ENCODE peak calls at places on chromosomes 4 and X, in ten cellular contexts. A, R, U, X, K, G, S, C, V and D are unnamed samples.

GRCh38 chr4:151438154-151438553 is 29.2 kb downstream of the FHIP1A start:
- DNase-seq in V (no peak), U (no peak), K (no peak), A (no peak), R (no peak), G (no peak), C (no peak), X (no peak), S (no peak), D (no peak)

GRCh38 chrX:123013141-123013540 is 170.9 kb upstream of the GRIA3 start:
- DNase-seq in V (no peak), G (no peak), R (no peak), A (no peak), S (no peak), X (no peak), K (no peak), C (peak), U (no peak), D (no peak)

GRCh38 chrX:101430457-101431078 is 22.5 kb downstream of the HNRNPH2 start:
- DNase-seq in C (peak), G (no peak), V (no peak), K (no peak), A (peak), R (no peak), S (no peak), U (no peak), X (no peak), D (peak)

GRCh38 chrX:47991263-47992092 is 12.3 kb downstream of the ZNF182 start:
- DNase-seq in R (no peak), U (no peak), X (no peak), V (peak), K (peak), C (peak), A (peak), S (no peak), G (no peak), D (peak)

GRCh38 chr4:153222790-153223417 is 18.7 kb downstream of the TRIM2 start:
- DNase-seq in K (peak), R (peak), A (peak), C (peak), X (peak), S (peak), G (peak), V (peak), U (peak), D (peak)

GRCh38 chrX:115183980-115184379 is 5.2 kb upstream of the RBMXL3 start:
- DNase-seq in U (no peak), R (no peak), C (no peak), X (no peak), G (no peak), K (peak), S (no peak), V (no peak), A (peak), D (peak)

GRCh38 chr4:2080429-2081300 is 21.5 kb downstream of the NAT8L start:
- DNase-seq in G (no peak), X (no peak), S (no peak), K (no peak), U (peak), C (no peak), R (peak), V (no peak), A (no peak), D (no peak)

GRCh38 chr4:170990989-170991589 is 822.1 kb upstream of the GALNTL6 start:
- DNase-seq in U (peak), A (no peak), K (no peak), X (no peak), S (no peak), C (no peak), V (peak), R (no peak), G (no peak), D (no peak)

GRCh38 chr4:158159718-158160094 is 13.1 kb downstream of the GASK1B start:
- DNase-seq in A (no peak), K (no peak), S (no peak), C (peak), V (no peak), X (no peak), R (no peak), U (no peak), G (no peak), D (no peak)

GRCh38 chrX:69318651-69319305 is 153.5 kb upstream of the PJA1 start:
- DNase-seq in G (no peak), C (no peak), U (no peak), A (no peak), S (no peak), R (no peak), V (no peak), X (no peak), K (no peak), D (no peak)

GRCh38 chr4:20137176-20137575 is 114.5 kb upstream of the SLIT2 start:
- DNase-seq in X (no peak), K (peak), U (no peak), V (no peak), S (no peak), C (peak), G (no peak), R (no peak), A (peak), D (no peak)

GRCh38 chr4:170464614-170465197 is 374.9 kb upstream of the AADAT start:
- DNase-seq in G (no peak), C (no peak), A (no peak), V (no peak), K (no peak), R (no peak), U (no peak), X (no peak), S (no peak), D (no peak)

GRCh38 chr4:7384003-7384928 is 50.5 kb downstream of the PSAPL1 start:
- DNase-seq in V (no peak), U (peak), A (no peak), X (no peak), S (no peak), C (no peak), R (no peak), K (no peak), G (no peak), D (no peak)

GRCh38 chrX:111823068-111823467 is 52.9 kb upstream of the TRPC5OS start:
- DNase-seq in K (no peak), C (no peak), G (no peak), X (no peak), U (peak), S (no peak), V (peak), R (no peak), A (peak), D (peak)

GRCh38 chr4:47525154-47525819 is 40.2 kb downstream of the ATP10D start:
- DNase-seq in C (peak), S (no peak), A (peak), G (no peak), V (no peak), X (no peak), K (peak), U (no peak), R (peak), D (peak)

GRCh38 chr4:53855886-53856260 is 208.5 kb downstream of the CHIC2 start:
- DNase-seq in R (peak), X (no peak), K (peak), A (peak), G (no peak), U (peak), C (peak), S (no peak), V (no peak), D (peak)

GRCh38 chrX:24154490-24155034 is 5.0 kb downstream of the ZFX start:
- DNase-seq in A (peak), U (no peak), X (no peak), V (no peak), G (no peak), K (no peak), C (no peak), R (no peak), S (no peak), D (peak)

GRCh38 chr4:183828125-183828524 is 77.0 kb upstream of the STOX2 start:
- DNase-seq in A (no peak), V (no peak), G (no peak), U (no peak), C (no peak), X (no peak), R (no peak), S (no peak), K (no peak), D (no peak)

GRCh38 chrX:5876984-5877655 is 351.5 kb downstream of the NLGN4X start:
- DNase-seq in R (no peak), X (no peak), U (peak), K (no peak), G (peak), V (peak), A (no peak), C (peak), S (no peak), D (peak)

GRCh38 chr4:92100980-92101379 is 202.8 kb upstream of the GRID2 start:
- DNase-seq in C (no peak), A (no peak), K (peak), S (no peak), V (no peak), X (no peak), R (no peak), U (no peak), G (no peak), D (no peak)

GRCh38 chr4:99624141-99624719 is 33.4 kb downstream of the C4orf54 start:
- DNase-seq in C (no peak), X (no peak), S (no peak), R (peak), A (no peak), V (no peak), K (no peak), G (no peak), U (no peak), D (no peak)

GRCh38 chr4:74738756-74739155 is 55.6 kb downstream of the BTC start:
- DNase-seq in U (no peak), R (no peak), S (no peak), X (no peak), K (peak), A (no peak), C (peak), V (no peak), G (no peak), D (peak)

GRCh38 chr4:11623726-11624037 is 195.0 kb upstream of the HS3ST1 start:
- DNase-seq in U (peak), G (peak), R (no peak), K (peak), C (no peak), X (no peak), V (peak), A (peak), S (no peak), D (peak)

GRCh38 chr4:176569301-176569700 is 223.4 kb downstream of the VEGFC start:
- DNase-seq in S (no peak), R (no peak), G (no peak), A (no peak), V (no peak), C (no peak), K (peak), U (no peak), X (no peak), D (no peak)

GRCh38 chr4:125115476-125115875 is 199.3 kb upstream of the FAT4 start:
- DNase-seq in U (no peak), G (no peak), A (peak), S (no peak), R (no peak), C (peak), X (no peak), K (peak), V (no peak), D (peak)

GRCh38 chrX:69032601-69033000 is 132.7 kb downstream of the PJA1 start:
- DNase-seq in S (no peak), A (peak), V (no peak), G (no peak), C (peak), X (no peak), R (no peak), K (no peak), U (no peak), D (no peak)

GRCh38 chr4:87088188-87088587 is 132.2 kb downstream of the KLHL8 start:
- DNase-seq in R (no peak), V (peak), G (no peak), U (no peak), S (no peak), X (no peak), K (no peak), C (no peak), A (no peak), D (no peak)

GRCh38 chr4:102715057-102715456 is 45.7 kb downstream of the MANBA start:
- DNase-seq in V (no peak), K (no peak), R (no peak), A (no peak), S (no peak), C (no peak), G (no peak), U (no peak), X (no peak), D (no peak)
- TF ChIP-seq CTCF in V (no peak), K (peak), R (no peak), A (no peak), S (peak), C (no peak), G (no peak), U (no peak), X (no peak), D (no peak)

GRCh38 chrX:133985164-133986007 is at the start of gene GPC3:
- DNase-seq in U (peak), S (peak), C (peak), K (peak), X (no peak), V (no peak), A (peak), R (peak), G (peak), D (peak)

GRCh38 chrX:133983243-133983973 is 2.0 kb downstream of the GPC3 start:
- DNase-seq in S (no peak), X (no peak), G (no peak), V (no peak), R (no peak), A (no peak), C (no peak), K (no peak), U (no peak), D (no peak)

GRCh38 chrX:133983974-133984578 is 1.3 kb downstream of the GPC3 start:
- DNase-seq in R (no peak), G (no peak), V (no peak), S (no peak), X (no peak), A (no peak), U (no peak), C (no peak), K (no peak), D (no peak)

GRCh38 chrX:133986008-133986683 is 752 bp upstream of the GPC3 start:
- DNase-seq in X (no peak), S (no peak), A (no peak), R (no peak), G (no peak), V (no peak), K (no peak), C (no peak), U (no peak), D (no peak)

DNA sequence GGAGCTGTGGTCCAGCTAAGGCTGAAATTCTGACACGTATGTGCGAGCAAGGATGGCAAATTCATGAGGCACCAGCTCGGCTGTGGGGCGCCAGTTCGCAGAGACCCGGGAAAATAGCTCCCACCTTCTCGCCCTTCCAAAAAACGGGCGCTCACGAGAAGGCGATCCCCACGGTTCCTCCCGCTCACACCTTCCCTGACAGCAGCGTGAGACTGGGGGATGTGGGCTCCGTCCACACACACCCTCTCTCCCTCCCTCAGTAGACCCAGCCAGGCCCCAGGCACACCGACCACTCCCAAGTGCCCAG is 584 bp downstream of the GPC3 start:
- DNase-seq in R (no peak), K (no peak), G (no peak), V (no peak), A (no peak), S (no peak), X (no peak), C (no peak), U (no peak), D (no peak)
- H3K4me3 ChIP-seq in R (peak), K (no peak), G (peak), V (no peak), A (no peak), S (peak), X (peak), C (no peak), U (no peak), D (no peak)

GRCh38 chrX:104670051-104670450 is 104.1 kb downstream of the IL1RAPL2 start:
- DNase-seq in V (no peak), X (no peak), S (no peak), G (no peak), K (no peak), U (no peak), C (no peak), A (no peak), R (no peak), D (no peak)

GRCh38 chrX:104665691-104666090 is 99.7 kb downstream of the IL1RAPL2 start:
- DNase-seq in K (no peak), A (no peak), X (no peak), V (no peak), S (no peak), C (no peak), G (no peak), U (no peak), R (no peak), D (no peak)

GRCh38 chrX:104669063-104669462 is 103.1 kb downstream of the IL1RAPL2 start:
- DNase-seq in A (no peak), K (no peak), R (no peak), X (no peak), G (no peak), C (no peak), S (no peak), V (no peak), U (no peak), D (no peak)

GRCh38 chrX:104662694-104663093 is 96.7 kb downstream of the IL1RAPL2 start:
- DNase-seq in S (no peak), V (no peak), C (no peak), K (no peak), A (no peak), X (no peak), G (no peak), R (no peak), U (no peak), D (no peak)

DNA sequence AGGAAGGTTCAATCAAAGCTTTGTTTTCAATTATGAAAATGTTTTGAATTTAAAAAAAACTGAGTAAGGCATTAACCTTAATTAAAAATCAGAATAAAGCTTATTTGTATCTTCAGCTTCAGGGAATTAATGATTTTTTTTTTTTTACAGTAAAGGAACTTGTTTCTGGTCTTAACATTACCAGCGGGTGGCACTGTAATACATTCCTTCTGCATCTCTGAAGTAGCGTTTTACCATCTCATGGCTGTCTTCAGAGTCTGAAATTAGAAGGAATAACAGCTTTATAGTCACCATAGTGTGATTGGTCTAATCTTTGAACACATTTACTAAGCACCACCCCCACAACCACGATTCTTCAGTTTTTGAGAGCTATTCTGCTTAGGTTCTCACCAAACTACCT is 102.6 kb downstream of the IL1RAPL2 start:
- DNase-seq in K (peak), A (peak), S (no peak), U (peak), C (peak), G (no peak), R (no peak), V (peak), X (no peak), D (no peak)
- TF ChIP-seq CTCF in K (no peak), A (no peak), S (peak), U (no peak), C (no peak), G (peak), R (no peak), V (no peak), X (no peak), D (no peak)

GRCh38 chrX:2692221-2693122 is 1.4 kb downstream of the CD99 start:
- DNase-seq in G (peak), R (no peak), V (peak), C (peak), K (peak), A (peak), U (peak), X (no peak), S (peak), D (peak)

GRCh38 chrX:2694868-2695267 is 3.8 kb downstream of the CD99 start:
- DNase-seq in C (no peak), U (no peak), G (no peak), K (no peak), A (no peak), S (no peak), R (no peak), X (no peak), V (no peak), D (peak)

GRCh38 chrX:2691543-2692220 is 587 bp downstream of the CD99 start:
- DNase-seq in R (peak), K (peak), S (peak), U (peak), G (peak), V (peak), X (peak), C (peak), A (peak), D (peak)

GRCh38 chrX:2693123-2693438 is 2.0 kb downstream of the CD99 start:
- DNase-seq in U (no peak), K (no peak), V (no peak), C (no peak), S (no peak), G (no peak), A (no peak), X (no peak), R (no peak), D (no peak)

GRCh38 chrX:2693526-2694002 is 2.5 kb downstream of the CD99 start:
- DNase-seq in R (no peak), A (no peak), X (no peak), C (no peak), V (no peak), S (no peak), K (no peak), G (no peak), U (no peak), D (no peak)
- H3K4me3 ChIP-seq in R (peak), A (no peak), X (no peak), C (no peak), V (no peak), S (peak), K (peak), G (peak), U (no peak), D (peak)

DNA sequence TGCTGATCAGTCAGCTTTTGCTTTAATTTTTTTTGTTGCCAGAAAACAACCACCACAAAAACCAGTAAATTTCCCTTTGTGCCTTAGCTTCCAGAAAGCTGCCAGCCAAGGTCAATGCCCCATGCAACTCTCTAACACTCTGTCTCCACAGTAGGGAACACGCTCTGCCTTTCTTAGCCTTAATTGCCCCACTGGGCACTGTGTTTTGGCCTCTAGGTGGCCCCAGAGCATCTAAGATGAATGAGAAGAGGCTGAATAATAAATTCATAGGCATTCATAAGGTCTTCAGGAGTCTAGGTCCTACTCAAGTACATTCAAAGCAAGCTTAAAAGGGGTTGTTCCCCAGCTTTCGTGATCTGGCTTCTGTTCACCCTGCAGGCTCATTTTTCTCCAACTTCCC is 57.7 kb upstream of the PASD1 start:
- DNase-seq in A (no peak), X (no peak), G (no peak), K (no peak), U (peak), V (peak), R (no peak), S (no peak), C (no peak), D (no peak)
- TF ChIP-seq CTCF in A (peak), X (no peak), G (peak), K (no peak), U (peak), V (peak), R (no peak), S (peak), C (no peak), D (peak)

DNA sequence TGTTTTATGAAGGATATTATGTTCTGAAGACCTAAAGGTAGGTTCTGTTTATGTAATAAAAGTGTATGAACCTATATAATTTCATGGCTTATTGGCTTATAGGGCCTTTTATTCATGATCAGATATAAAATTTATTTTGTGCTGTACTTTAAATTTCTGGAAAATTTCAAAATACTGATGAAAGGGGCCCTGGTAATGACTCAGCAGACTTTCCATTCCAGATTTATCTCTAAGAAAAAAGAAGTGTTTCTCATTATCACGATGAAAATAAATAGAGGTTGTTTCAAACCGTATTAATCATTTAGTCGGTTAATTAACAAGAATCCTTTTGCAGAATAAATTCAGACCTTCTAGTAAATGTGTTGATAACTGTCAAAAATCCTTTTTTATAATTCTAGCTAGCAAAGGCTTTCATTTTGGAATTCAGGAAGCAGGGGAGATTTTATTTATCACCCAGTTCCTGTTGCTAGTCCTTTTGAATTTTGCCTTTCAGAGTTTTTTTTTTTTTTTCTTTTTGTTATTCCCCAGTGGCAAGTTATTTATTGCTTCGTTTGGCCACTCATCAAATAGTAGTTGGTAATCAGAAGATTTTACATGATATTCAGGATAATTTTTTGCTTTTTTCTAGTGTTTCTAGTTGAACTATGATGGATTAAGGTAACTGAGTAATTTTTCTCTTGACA is 5.4 kb upstream of the TAPT1 start:
- DNase-seq in K (peak), R (no peak), A (no peak), S (no peak), G (no peak), U (no peak), C (no peak), V (no peak), X (no peak), D (peak)
- H3K4me3 ChIP-seq in K (peak), R (no peak), A (no peak), S (peak), G (peak), U (no peak), C (no peak), V (no peak), X (no peak), D (no peak)

GRCh38 chr4:130563185-130563890 is 1467.4 kb downstream of the C4orf33 start:
- DNase-seq in S (no peak), G (peak), U (peak), C (peak), R (peak), V (peak), K (peak), A (peak), X (peak), D (peak)
- TF ChIP-seq CTCF in S (peak), G (peak), U (no peak), C (peak), R (no peak), V (no peak), K (peak), A (peak), X (peak), D (no peak)